ENCODE peak calls at places on chromosomes 1 and 21, in nine cellular contexts. H is SK-N-SH, F is upper lobe of right lung, R is body of pancreas, P is RWPE2, C is fibroblast of lung, E is IMR-90, A is endodermal cell, Y is hepatocyte. W is an unnamed sample. For H3K4me1 and H3K27me3, the result is how much of the 10 kb centered on the place peaks cover.

GRCh38 chr1:232226197-232226681 is 403.7 kb downstream of the SIPA1L2 start:
- DNase-seq in H (no peak), F (no peak), R (no peak), P (no peak), C (peak), E (peak), A (peak), Y (no peak), W (no peak)

GRCh38 chr1:32774950-32775634 is 42.1 kb downstream of the YARS1 start:
- DNase-seq in H (peak), F (no peak), R (peak), P (no peak), C (peak), E (peak), A (peak), Y (peak), W (peak)

GRCh38 chr1:151472852-151473731 is 13.8 kb upstream of the POGZ start:
- DNase-seq in H (peak), F (peak), R (peak), P (no peak), C (peak), E (peak), A (peak), Y (peak), W (no peak)

GRCh38 chr1:99107680-99108079 is 103.0 kb upstream of the PLPPR5 start:
- DNase-seq in H (no peak), F (no peak), R (no peak), P (no peak), C (no peak), E (no peak), A (no peak), Y (no peak), W (no peak)

GRCh38 chr1:239574112-239574511 is 187.7 kb downstream of the CHRM3 start:
- DNase-seq in H (no peak), F (no peak), R (no peak), P (no peak), C (no peak), E (no peak), A (no peak), Y (no peak), W (no peak)

GRCh38 chr21:41786521-41786987 is 19.7 kb upstream of the RIPK4 start:
- DNase-seq in H (no peak), F (no peak), R (peak), P (peak), C (peak), E (peak), A (no peak), Y (peak), W (no peak)

GRCh38 chr1:2330511-2331199 is 60.7 kb downstream of the MORN1 start:
- DNase-seq in H (no peak), F (peak), R (peak), P (no peak), C (peak), E (peak), A (no peak), Y (peak), W (no peak)

GRCh38 chr1:2554621-2555387 is 1.4 kb upstream of the TNFRSF14 start:
- DNase-seq in H (peak), F (no peak), R (no peak), P (no peak), C (no peak), E (no peak), A (peak), Y (peak), W (no peak)

GRCh38 chr1:202029171-202029665 is 18.8 kb downstream of the ELF3 start:
- DNase-seq in H (no peak), F (no peak), R (no peak), P (no peak), C (peak), E (peak), A (no peak), Y (no peak), W (no peak)

GRCh38 chr1:71285529-71285928 is 204.7 kb upstream of the ZRANB2 start:
- DNase-seq in H (no peak), F (no peak), R (no peak), P (no peak), C (no peak), E (no peak), A (no peak), Y (no peak), W (no peak)

GRCh38 chr1:77682442-77683141 is at the start of gene ZZZ3:
- DNase-seq in H (peak), F (peak), R (peak), P (peak), C (peak), E (peak), A (peak), Y (peak), W (peak)

GRCh38 chr1:168469690-168470089 is 74.1 kb downstream of the XCL2 start:
- DNase-seq in H (peak), F (no peak), R (peak), P (no peak), C (peak), E (peak), A (peak), Y (peak), W (peak)

GRCh38 chr1:1623181-1623630 is 7.9 kb downstream of the MIB2 start:
- DNase-seq in H (no peak), F (peak), R (no peak), P (no peak), C (no peak), E (no peak), A (no peak), Y (no peak), W (no peak)

GRCh38 chr1:192061556-192061955 is 96.7 kb upstream of the RGS18 start:
- DNase-seq in H (no peak), F (no peak), R (no peak), P (no peak), C (no peak), E (no peak), A (no peak), Y (peak), W (no peak)

GRCh38 chr1:203534526-203534925 is 40.6 kb downstream of the OPTC start:
- DNase-seq in H (no peak), F (peak), R (peak), P (peak), C (peak), E (peak), A (no peak), Y (peak), W (no peak)

GRCh38 chr1:68229927-68230812 is 2.2 kb downstream of the WLS start:
- DNase-seq in H (no peak), F (no peak), R (no peak), P (no peak), C (peak), E (peak), A (peak), Y (peak), W (peak)

GRCh38 chr1:156103521-156103947 is 11.0 kb upstream of the LMNA start:
- DNase-seq in H (peak), F (no peak), R (no peak), P (no peak), C (peak), E (peak), A (peak), Y (no peak), W (no peak)

GRCh38 chr1:105005594-105006195 is 1256.0 kb downstream of the AMY1C start:
- DNase-seq in H (no peak), F (peak), R (no peak), P (no peak), C (no peak), E (no peak), A (no peak), Y (no peak), W (no peak)

GRCh38 chr1:5477716-5478115 is 514.5 kb downstream of the NPHP4 start:
- DNase-seq in H (no peak), F (no peak), R (peak), P (no peak), C (no peak), E (no peak), A (no peak), Y (no peak), W (no peak)

GRCh38 chr1:229553621-229554120 is 4.8 kb downstream of the ABCB10 start:
- DNase-seq in H (no peak), F (no peak), R (no peak), P (no peak), C (no peak), E (no peak), A (no peak), Y (no peak), W (no peak)

GRCh38 chr1:206674745-206675175 is 9.9 kb upstream of the MAPKAPK2 start:
- DNase-seq in H (no peak), F (peak), R (peak), P (peak), C (peak), E (peak), A (no peak), Y (peak), W (no peak)

GRCh38 chr1:179953974-179954493 is 576 bp upstream of the CEP350 start:
- DNase-seq in H (peak), F (no peak), R (peak), P (no peak), C (no peak), E (peak), A (no peak), Y (peak), W (peak)

GRCh38 chr1:156194300-156194652 is 372 bp downstream of the SLC25A44 start:
- DNase-seq in H (peak), F (no peak), R (no peak), P (no peak), C (no peak), E (peak), A (no peak), Y (peak), W (no peak)

GRCh38 chr1:54122131-54122751 is 30.6 kb downstream of the CDCP2 start:
- DNase-seq in H (no peak), F (peak), R (no peak), P (no peak), C (no peak), E (no peak), A (no peak), Y (peak), W (no peak)

GRCh38 chr21:42228709-42229220 is 9.8 kb downstream of the ABCG1 start:
- DNase-seq in H (no peak), F (peak), R (peak), P (peak), C (no peak), E (no peak), A (no peak), Y (no peak), W (no peak)

GRCh38 chr1:115833806-115834205 is 7.1 kb downstream of the NHLH2 start:
- DNase-seq in H (no peak), F (no peak), R (no peak), P (no peak), C (no peak), E (no peak), A (peak), Y (no peak), W (no peak)

GRCh38 chr1:57632401-57632800 is 208.5 kb upstream of the DAB1 start:
- DNase-seq in H (no peak), F (no peak), R (no peak), P (no peak), C (peak), E (peak), A (peak), Y (no peak), W (no peak)

GRCh38 chr1:6941786-6942185 is 156.5 kb downstream of the CAMTA1 start:
- DNase-seq in H (no peak), F (no peak), R (no peak), P (no peak), C (no peak), E (no peak), A (no peak), Y (no peak), W (no peak)

GRCh38 chr1:21831454-21831970 is 19.4 kb downstream of the LDLRAD2 start:
- DNase-seq in H (no peak), F (no peak), R (no peak), P (no peak), C (no peak), E (no peak), A (no peak), Y (no peak), W (no peak)

GRCh38 chr21:35254006-35254751 is 205.1 kb upstream of the RUNX1 start:
- DNase-seq in H (no peak), F (no peak), R (no peak), P (no peak), C (peak), E (peak), A (no peak), Y (peak), W (no peak)

GRCh38 chr1:24993871-24994270 is 63.8 kb upstream of the RUNX3 start:
- DNase-seq in H (no peak), F (no peak), R (no peak), P (no peak), C (no peak), E (no peak), A (no peak), Y (no peak), W (no peak)

GRCh38 chr1:43586136-43586726 is 55.5 kb downstream of the PTPRF start:
- DNase-seq in H (no peak), F (no peak), R (no peak), P (no peak), C (no peak), E (no peak), A (no peak), Y (no peak), W (no peak)

GRCh38 chr1:153509729-153510354 is 25.9 kb downstream of the S100A6 start:
- DNase-seq in H (peak), F (peak), R (peak), P (no peak), C (no peak), E (no peak), A (peak), Y (peak), W (peak)

GRCh38 chr1:196148367-196148970 is 459.8 kb downstream of the KCNT2 start:
- DNase-seq in H (peak), F (no peak), R (no peak), P (no peak), C (peak), E (peak), A (no peak), Y (peak), W (no peak)

GRCh38 chr21:42424848-42425602 is 21.3 kb downstream of the UBASH3A start:
- DNase-seq in H (no peak), F (no peak), R (no peak), P (no peak), C (no peak), E (no peak), A (no peak), Y (no peak), W (no peak)

GRCh38 chr1:226064168-226064815 is 1.8 kb downstream of the H3-3A start:
- DNase-seq in H (no peak), F (no peak), R (peak), P (no peak), C (peak), E (no peak), A (peak), Y (no peak), W (no peak)

GRCh38 chr1:202081992-202082391 is 40.7 kb upstream of the GPR37L1 start:
- DNase-seq in H (no peak), F (no peak), R (peak), P (no peak), C (no peak), E (no peak), A (peak), Y (peak), W (peak)

GRCh38 chr1:164983023-164983650 is 373.4 kb downstream of the LMX1A start:
- DNase-seq in H (no peak), F (no peak), R (no peak), P (no peak), C (no peak), E (no peak), A (peak), Y (no peak), W (no peak)

GRCh38 chr1:13550663-13551062 is 33.0 kb upstream of the PDPN start:
- DNase-seq in H (no peak), F (no peak), R (no peak), P (no peak), C (no peak), E (no peak), A (peak), Y (peak), W (no peak)

GRCh38 chr1:13554798-13555197 is 28.8 kb upstream of the PDPN start:
- DNase-seq in H (no peak), F (no peak), R (no peak), P (no peak), C (no peak), E (no peak), A (peak), Y (no peak), W (no peak)

GRCh38 chr1:13556224-13556764 is 27.3 kb upstream of the PDPN start:
- DNase-seq in H (no peak), F (no peak), R (no peak), P (no peak), C (no peak), E (no peak), A (peak), Y (no peak), W (no peak)
- H3K4me1 ChIP-seq in H (under half), F (under half), R (under half), P (under half), C (under half), E (under half), A (under half), Y (under half), W (under half)

GRCh38 chr1:219329606-219330005 is 155.9 kb downstream of the LYPLAL1 start:
- DNase-seq in H (no peak), F (no peak), R (no peak), P (no peak), C (peak), E (peak), A (no peak), Y (no peak), W (no peak)
- H3K27me3 ChIP-seq in H (under half), F (under half), R (under half), P (under half), C (under half), E (under half), A (under half), Y (under half), W (under half)

GRCh38 chr1:182035097-182035770 is 26.3 kb downstream of the ZNF648 start:
- DNase-seq in H (no peak), F (no peak), R (no peak), P (no peak), C (no peak), E (no peak), A (peak), Y (no peak), W (no peak)

GRCh38 chr1:182032251-182032650 is 29.3 kb downstream of the ZNF648 start:
- DNase-seq in H (no peak), F (no peak), R (no peak), P (no peak), C (no peak), E (no peak), A (no peak), Y (no peak), W (no peak)

GRCh38 chr1:182029002-182029378 is 32.5 kb downstream of the ZNF648 start:
- DNase-seq in H (no peak), F (no peak), R (no peak), P (no peak), C (peak), E (no peak), A (no peak), Y (no peak), W (no peak)

GRCh38 chr1:182029379-182030331 is 31.9 kb downstream of the ZNF648 start:
- DNase-seq in H (peak), F (peak), R (peak), P (peak), C (peak), E (peak), A (peak), Y (peak), W (peak)
- TF ChIP-seq CTCF in H (peak), F (peak), R (peak), P (peak), C (peak), E (peak), A (peak), Y (peak), W (peak)

GRCh38 chr1:65939636-65940035 is 146.9 kb downstream of the PDE4B start:
- DNase-seq in H (no peak), F (no peak), R (no peak), P (no peak), C (no peak), E (peak), A (no peak), Y (no peak), W (no peak)
- H3K4me1 ChIP-seq in H (under half), F (under half), R (under half), P (under half), C (under half), E (under half), A (under half), Y (under half), W (under half)

GRCh38 chr1:231159963-231160761 is 1.7 kb upstream of the TRIM67 start:
- DNase-seq in H (no peak), F (no peak), R (no peak), P (no peak), C (no peak), E (no peak), A (no peak), Y (no peak), W (no peak)
- H3K27me3 ChIP-seq in H (under half), F (half or more), R (under half), P (half or more), C (under half), E (under half), A (half or more), Y (half or more), W (under half)

GRCh38 chr1:175319112-175319911 is 126.7 kb upstream of the KIAA0040 start:
- DNase-seq in H (peak), F (peak), R (peak), P (no peak), C (peak), E (peak), A (peak), Y (peak), W (peak)

GRCh38 chr1:175318633-175319032 is 126.1 kb upstream of the KIAA0040 start:
- DNase-seq in H (no peak), F (no peak), R (no peak), P (no peak), C (no peak), E (no peak), A (no peak), Y (no peak), W (no peak)

GRCh38 chr1:175320804-175321203 is 128.2 kb upstream of the KIAA0040 start:
- DNase-seq in H (no peak), F (no peak), R (no peak), P (no peak), C (no peak), E (no peak), A (no peak), Y (no peak), W (no peak)

GRCh38 chr1:175317795-175318194 is 125.2 kb upstream of the KIAA0040 start:
- DNase-seq in H (no peak), F (no peak), R (peak), P (no peak), C (no peak), E (no peak), A (no peak), Y (no peak), W (no peak)

GRCh38 chr1:175319912-175320230 is 127.3 kb upstream of the KIAA0040 start:
- DNase-seq in H (no peak), F (no peak), R (no peak), P (no peak), C (no peak), E (no peak), A (no peak), Y (no peak), W (no peak)
- TF ChIP-seq CTCF in H (no peak), F (peak), R (no peak), P (peak), C (no peak), E (no peak), A (no peak), Y (no peak), W (no peak)

DNA sequence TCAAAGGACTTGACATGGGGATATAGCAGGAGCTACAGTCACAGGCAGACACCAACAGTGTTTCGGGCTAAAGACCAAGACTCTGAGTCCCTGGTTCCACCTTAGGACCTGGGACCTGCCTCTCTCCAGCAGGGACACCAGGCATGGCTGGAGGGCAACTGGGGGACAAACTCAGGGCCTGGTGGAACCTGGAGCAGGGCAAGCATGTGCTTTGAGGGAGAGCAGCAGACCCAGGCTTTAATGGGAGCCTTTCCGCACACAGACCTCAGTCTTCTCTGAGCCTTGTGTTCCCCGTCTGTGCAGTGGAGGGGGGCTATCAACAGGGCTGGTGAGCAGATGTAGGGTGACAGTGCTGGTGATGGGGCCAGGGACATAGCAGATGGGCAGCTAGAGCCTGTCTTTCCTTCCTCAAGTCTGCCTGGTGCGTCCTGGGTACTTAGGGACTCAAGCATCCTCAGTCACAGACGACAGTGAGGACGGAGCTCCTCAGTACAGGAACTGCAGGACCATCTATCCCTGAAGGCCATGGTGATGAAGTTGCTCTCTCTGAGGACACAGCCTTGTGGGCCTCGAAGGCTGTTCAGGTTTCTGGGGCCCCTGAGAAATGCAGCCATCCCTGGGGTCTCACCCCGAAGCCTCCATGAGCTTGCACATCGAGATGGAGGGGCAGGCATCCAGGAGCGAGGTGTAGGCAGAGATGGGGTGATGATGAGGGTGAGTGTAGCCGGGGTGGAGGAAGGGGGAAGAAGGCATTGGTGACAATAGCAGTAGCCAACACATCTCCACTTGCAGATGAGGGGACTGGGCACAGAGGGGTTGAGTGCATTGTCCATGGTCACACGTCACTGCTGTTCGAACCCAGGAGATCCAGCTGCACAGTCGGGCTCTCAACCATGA is 593.4 kb downstream of the PTPRU start:
- DNase-seq in H (no peak), F (no peak), R (no peak), P (no peak), C (no peak), E (no peak), A (no peak), Y (no peak), W (no peak)
- H3K4me1 ChIP-seq in H (under half), F (under half), R (under half), P (under half), C (under half), E (under half), A (under half), Y (under half), W (under half)

W was measured in BE2C.